ENCODE peak calls at places on chromosomes 3 and 15, in eight cellular contexts. L is activated CD4-positive, alpha-beta T cell treated with anti-CD3 and anti-CD28 coated beads, Interleukin-2, amount 50 U/mL, for 24 hours; I is RKO; T is astrocyte of the spinal cord; C is foreskin fibroblast; R is GM04503; Y is stimulated activated CD8-positive, alpha-beta memory T cell treated with anti-CD3 and anti-CD28 coated beads, Interleukin-4, amount 100 ng/mL, for 24 hours; K is bronchial epithelial cell. Z is an unnamed sample.

GRCh38 chr3:14319654-14320182 is 82.7 kb upstream of the SLC6A6 start:
- DNase-seq in R (no peak), T (peak), C (peak), K (peak), I (peak), Y (no peak), L (no peak), Z (peak)

GRCh38 chr3:178198329-178198728 is 337.9 kb upstream of the KCNMB2 start:
- DNase-seq in K (peak), L (no peak), R (peak), C (no peak), I (no peak), T (peak), Y (no peak), Z (no peak)

GRCh38 chr15:91965501-91966180 is 112.1 kb downstream of the SLCO3A1 start:
- DNase-seq in R (peak), L (no peak), I (peak), C (peak), Y (no peak), T (peak), K (peak), Z (no peak)

GRCh38 chr3:23749589-23749988 is 56.2 kb upstream of the UBE2E1 start:
- DNase-seq in Y (no peak), L (no peak), K (no peak), I (no peak), R (no peak), T (no peak), C (no peak), Z (no peak)

GRCh38 chr15:43243246-43243645 is 22.4 kb upstream of the EPB42 start:
- DNase-seq in Y (no peak), K (no peak), C (no peak), T (no peak), L (no peak), R (no peak), I (no peak), Z (no peak)

GRCh38 chr3:56862352-56863062 is 60.8 kb upstream of the ARHGEF3 start:
- DNase-seq in K (peak), L (peak), I (peak), Y (peak), C (peak), R (peak), T (peak), Z (peak)

GRCh38 chr3:69435274-69436262 is 49.7 kb upstream of the FRMD4B start:
- DNase-seq in T (no peak), L (no peak), I (no peak), Y (no peak), K (no peak), C (no peak), R (no peak), Z (no peak)

GRCh38 chr3:189999718-190000117 is 121.0 kb downstream of the P3H2 start:
- DNase-seq in Y (no peak), K (peak), R (no peak), C (no peak), T (peak), I (no peak), L (no peak), Z (no peak)

GRCh38 chr3:10173095-10173925 is 8.6 kb downstream of the IRAK2 start:
- DNase-seq in K (no peak), T (peak), I (no peak), R (no peak), C (no peak), Y (no peak), L (no peak), Z (peak)

GRCh38 chr3:171614318-171614967 is 154.2 kb upstream of the TNIK start:
- DNase-seq in I (no peak), R (no peak), Y (no peak), C (no peak), T (peak), L (no peak), K (peak), Z (peak)

GRCh38 chr3:52443791-52444687 is 864 bp downstream of the SEMA3G start:
- DNase-seq in L (no peak), C (no peak), Y (no peak), R (no peak), I (no peak), T (no peak), K (no peak), Z (no peak)

GRCh38 chr3:69079269-69080159 is 651 bp downstream of the UBA3 start:
- DNase-seq in Y (no peak), C (no peak), K (no peak), R (no peak), T (no peak), I (peak), L (no peak), Z (peak)

GRCh38 chr15:55555089-55555488 is 33.1 kb downstream of the PYGO1 start:
- DNase-seq in Y (no peak), R (no peak), T (peak), C (no peak), I (no peak), K (no peak), L (no peak), Z (no peak)

GRCh38 chr15:74402337-74402839 is 31.4 kb downstream of the SEMA7A start:
- DNase-seq in C (no peak), L (no peak), T (no peak), I (no peak), R (no peak), K (no peak), Y (no peak), Z (no peak)

GRCh38 chr3:190012314-190012782 is 108.3 kb downstream of the P3H2 start:
- DNase-seq in R (no peak), Y (no peak), T (peak), L (no peak), I (peak), C (no peak), K (peak), Z (peak)

GRCh38 chr3:179421500-179421899 is 29.8 kb downstream of the GNB4 start:
- DNase-seq in T (peak), K (peak), C (peak), L (no peak), I (peak), R (no peak), Y (no peak), Z (peak)